ENCODE peak calls at places on chromosomes 2 and 18, in eight cellular contexts. One of them, this sample, is unnamed.

GRCh38 chr18:7684966-7685365 is 117.8 kb downstream of the PTPRM start:
- DNase-seq in transverse colon: no peak
- DNase-seq in vagina: no peak
- DNase-seq in spleen: no peak
- DNase-seq in sigmoid colon: no peak
- DNase-seq in GM23338: no peak
- DNase-seq in HL-60: no peak
- DNase-seq in HepG2: no peak
- DNase-seq in this sample: no peak

GRCh38 chr2:56749152-56749752 is 565.5 kb downstream of the CCDC85A start:
- DNase-seq in spleen: no peak
- DNase-seq in HepG2: peak
- DNase-seq in transverse colon: no peak
- DNase-seq in HL-60: no peak
- DNase-seq in sigmoid colon: no peak
- DNase-seq in GM23338: peak
- DNase-seq in vagina: no peak
- DNase-seq in this sample: no peak

GRCh38 chr18:31789409-31789808 is 28.7 kb upstream of the SLC25A52 start:
- DNase-seq in sigmoid colon: no peak
- DNase-seq in HL-60: no peak
- DNase-seq in transverse colon: no peak
- DNase-seq in HepG2: peak
- DNase-seq in vagina: no peak
- DNase-seq in spleen: no peak
- DNase-seq in GM23338: no peak
- DNase-seq in this sample: no peak

GRCh38 chr2:44136186-44136585 is 32.5 kb upstream of the PPM1B start:
- DNase-seq in transverse colon: no peak
- DNase-seq in vagina: no peak
- DNase-seq in HL-60: no peak
- DNase-seq in GM23338: peak
- DNase-seq in spleen: no peak
- DNase-seq in sigmoid colon: no peak
- DNase-seq in HepG2: no peak
- DNase-seq in this sample: no peak

GRCh38 chr2:237878321-237879057 is 19.1 kb downstream of the RAMP1 start:
- DNase-seq in HepG2: no peak
- DNase-seq in vagina: no peak
- DNase-seq in spleen: peak
- DNase-seq in transverse colon: no peak
- DNase-seq in sigmoid colon: peak
- DNase-seq in GM23338: no peak
- DNase-seq in HL-60: no peak
- DNase-seq in this sample: no peak

GRCh38 chr2:20446280-20446916 is 476 bp upstream of the RHOB start:
- DNase-seq in spleen: peak
- DNase-seq in HepG2: no peak
- DNase-seq in HL-60: no peak
- DNase-seq in vagina: no peak
- DNase-seq in GM23338: peak
- DNase-seq in transverse colon: no peak
- DNase-seq in sigmoid colon: peak
- DNase-seq in this sample: no peak

GRCh38 chr2:217090024-217090473 is 230.2 kb upstream of the TNP1 start:
- DNase-seq in transverse colon: no peak
- DNase-seq in vagina: no peak
- DNase-seq in spleen: no peak
- DNase-seq in GM23338: no peak
- DNase-seq in HepG2: no peak
- DNase-seq in sigmoid colon: no peak
- DNase-seq in HL-60: no peak
- DNase-seq in this sample: no peak

GRCh38 chr2:3169106-3169870 is 208.3 kb downstream of the EIPR1 start:
- DNase-seq in transverse colon: peak
- DNase-seq in sigmoid colon: peak
- DNase-seq in GM23338: peak
- DNase-seq in vagina: no peak
- DNase-seq in HL-60: no peak
- DNase-seq in spleen: peak
- DNase-seq in HepG2: no peak
- DNase-seq in this sample: no peak

GRCh38 chr2:113122364-113122763 is 5.0 kb upstream of the IL1RN start:
- DNase-seq in HL-60: no peak
- DNase-seq in vagina: no peak
- DNase-seq in transverse colon: no peak
- DNase-seq in sigmoid colon: no peak
- DNase-seq in GM23338: no peak
- DNase-seq in spleen: no peak
- DNase-seq in HepG2: no peak
- DNase-seq in this sample: no peak

GRCh38 chr2:128727914-128728313 is 409.2 kb upstream of the HS6ST1 start:
- DNase-seq in spleen: no peak
- DNase-seq in sigmoid colon: no peak
- DNase-seq in vagina: peak
- DNase-seq in HepG2: no peak
- DNase-seq in transverse colon: no peak
- DNase-seq in GM23338: no peak
- DNase-seq in HL-60: peak
- DNase-seq in this sample: no peak

GRCh38 chr2:20313659-20314058 is 37.0 kb downstream of the PUM2 start:
- DNase-seq in sigmoid colon: no peak
- DNase-seq in GM23338: no peak
- DNase-seq in spleen: no peak
- DNase-seq in HepG2: no peak
- DNase-seq in HL-60: no peak
- DNase-seq in transverse colon: no peak
- DNase-seq in vagina: no peak
- DNase-seq in this sample: no peak

GRCh38 chr18:46910856-46911255 is 6.5 kb downstream of the PIAS2 start:
- DNase-seq in HepG2: no peak
- DNase-seq in transverse colon: no peak
- DNase-seq in GM23338: no peak
- DNase-seq in sigmoid colon: no peak
- DNase-seq in spleen: no peak
- DNase-seq in HL-60: no peak
- DNase-seq in vagina: no peak
- DNase-seq in this sample: no peak

GRCh38 chr2:173708757-173709156 is 256.4 kb downstream of the SP3 start:
- DNase-seq in HepG2: no peak
- DNase-seq in sigmoid colon: peak
- DNase-seq in vagina: no peak
- DNase-seq in HL-60: no peak
- DNase-seq in spleen: no peak
- DNase-seq in GM23338: no peak
- DNase-seq in transverse colon: peak
- DNase-seq in this sample: no peak

GRCh38 chr18:23619388-23619873 is 33.1 kb upstream of the NPC1 start:
- DNase-seq in HepG2: no peak
- DNase-seq in transverse colon: peak
- DNase-seq in spleen: peak
- DNase-seq in HL-60: no peak
- DNase-seq in vagina: no peak
- DNase-seq in GM23338: peak
- DNase-seq in sigmoid colon: no peak
- DNase-seq in this sample: no peak

GRCh38 chr2:74003494-74004211 is 18.9 kb downstream of the TET3 start:
- DNase-seq in HL-60: no peak
- DNase-seq in vagina: no peak
- DNase-seq in transverse colon: no peak
- DNase-seq in HepG2: no peak
- DNase-seq in GM23338: peak
- DNase-seq in spleen: peak
- DNase-seq in sigmoid colon: no peak
- DNase-seq in this sample: no peak

GRCh38 chr2:208097313-208097712 is 27.0 kb downstream of the CRYGD start:
- DNase-seq in transverse colon: no peak
- DNase-seq in HL-60: no peak
- DNase-seq in vagina: no peak
- DNase-seq in HepG2: no peak
- DNase-seq in sigmoid colon: no peak
- DNase-seq in GM23338: no peak
- DNase-seq in spleen: no peak
- DNase-seq in this sample: no peak

GRCh38 chr2:54360055-54360792 is 95.9 kb upstream of the SPTBN1 start:
- DNase-seq in spleen: no peak
- DNase-seq in sigmoid colon: peak
- DNase-seq in HL-60: no peak
- DNase-seq in transverse colon: no peak
- DNase-seq in HepG2: no peak
- DNase-seq in vagina: no peak
- DNase-seq in GM23338: no peak
- DNase-seq in this sample: no peak

GRCh38 chr2:64562148-64562784 is 38.1 kb downstream of the AFTPH start:
- DNase-seq in vagina: no peak
- DNase-seq in transverse colon: no peak
- DNase-seq in HepG2: peak
- DNase-seq in sigmoid colon: no peak
- DNase-seq in GM23338: peak
- DNase-seq in spleen: no peak
- DNase-seq in HL-60: peak
- DNase-seq in this sample: no peak

GRCh38 chr2:164840930-164841718 is 499 bp downstream of the COBLL1 start:
- DNase-seq in transverse colon: peak
- DNase-seq in spleen: peak
- DNase-seq in HepG2: peak
- DNase-seq in GM23338: peak
- DNase-seq in sigmoid colon: peak
- DNase-seq in HL-60: no peak
- DNase-seq in vagina: no peak
- DNase-seq in this sample: peak

GRCh38 chr18:62586148-62586774 is 63.4 kb downstream of the ZCCHC2 start:
- DNase-seq in GM23338: peak
- DNase-seq in HL-60: peak
- DNase-seq in vagina: peak
- DNase-seq in spleen: peak
- DNase-seq in HepG2: peak
- DNase-seq in sigmoid colon: peak
- DNase-seq in transverse colon: peak
- DNase-seq in this sample: peak

GRCh38 chr2:30165617-30166016 is 18.8 kb downstream of the YPEL5 start:
- DNase-seq in HepG2: no peak
- DNase-seq in GM23338: no peak
- DNase-seq in sigmoid colon: no peak
- DNase-seq in spleen: no peak
- DNase-seq in transverse colon: no peak
- DNase-seq in HL-60: no peak
- DNase-seq in vagina: no peak
- DNase-seq in this sample: peak
- TF ChIP-seq POLR2AphosphoS5 in HepG2: no peak
- TF ChIP-seq POLR2AphosphoS5 in GM23338: no peak
- TF ChIP-seq POLR2AphosphoS5 in sigmoid colon: no peak
- TF ChIP-seq POLR2AphosphoS5 in spleen: no peak
- TF ChIP-seq POLR2AphosphoS5 in transverse colon: no peak
- TF ChIP-seq POLR2AphosphoS5 in HL-60: no peak
- TF ChIP-seq POLR2AphosphoS5 in vagina: no peak
- TF ChIP-seq POLR2AphosphoS5 in this sample: no peak

GRCh38 chr2:17470855-17471641 is 47.2 kb downstream of the RAD51AP2 start:
- DNase-seq in spleen: no peak
- DNase-seq in GM23338: peak
- DNase-seq in sigmoid colon: no peak
- DNase-seq in transverse colon: no peak
- DNase-seq in HL-60: peak
- DNase-seq in HepG2: peak
- DNase-seq in vagina: no peak
- DNase-seq in this sample: no peak
- TF ChIP-seq CTCF in spleen: no peak
- TF ChIP-seq CTCF in GM23338: peak
- TF ChIP-seq CTCF in sigmoid colon: no peak
- TF ChIP-seq CTCF in transverse colon: peak
- TF ChIP-seq CTCF in HL-60: no peak
- TF ChIP-seq CTCF in HepG2: peak
- TF ChIP-seq CTCF in vagina: no peak
- TF ChIP-seq CTCF in this sample: no peak

GRCh38 chr2:24461685-24462084 is 29.4 kb upstream of the NCOA1 start:
- DNase-seq in GM23338: no peak
- DNase-seq in sigmoid colon: no peak
- DNase-seq in vagina: no peak
- DNase-seq in HepG2: no peak
- DNase-seq in transverse colon: no peak
- DNase-seq in HL-60: peak
- DNase-seq in spleen: no peak
- DNase-seq in this sample: no peak

GRCh38 chr2:24456610-24457556 is 34.2 kb upstream of the NCOA1 start:
- DNase-seq in vagina: no peak
- DNase-seq in HL-60: no peak
- DNase-seq in GM23338: no peak
- DNase-seq in HepG2: no peak
- DNase-seq in spleen: no peak
- DNase-seq in transverse colon: peak
- DNase-seq in sigmoid colon: peak
- DNase-seq in this sample: no peak

GRCh38 chr2:24457730-24458129 is 33.3 kb upstream of the NCOA1 start:
- DNase-seq in transverse colon: no peak
- DNase-seq in GM23338: no peak
- DNase-seq in spleen: no peak
- DNase-seq in HL-60: no peak
- DNase-seq in HepG2: no peak
- DNase-seq in vagina: no peak
- DNase-seq in sigmoid colon: no peak
- DNase-seq in this sample: no peak

GRCh38 chr2:24463271-24463670 is 27.8 kb upstream of the NCOA1 start:
- DNase-seq in HL-60: no peak
- DNase-seq in transverse colon: no peak
- DNase-seq in spleen: no peak
- DNase-seq in sigmoid colon: no peak
- DNase-seq in HepG2: no peak
- DNase-seq in GM23338: no peak
- DNase-seq in vagina: no peak
- DNase-seq in this sample: no peak

GRCh38 chr2:24459224-24459799 is 31.7 kb upstream of the NCOA1 start:
- DNase-seq in vagina: no peak
- DNase-seq in GM23338: no peak
- DNase-seq in HepG2: no peak
- DNase-seq in HL-60: no peak
- DNase-seq in transverse colon: no peak
- DNase-seq in sigmoid colon: no peak
- DNase-seq in spleen: no peak
- DNase-seq in this sample: no peak
- TF ChIP-seq POLR2AphosphoS5 in vagina: no peak
- TF ChIP-seq POLR2AphosphoS5 in GM23338: no peak
- TF ChIP-seq POLR2AphosphoS5 in HepG2: no peak
- TF ChIP-seq POLR2AphosphoS5 in HL-60: no peak
- TF ChIP-seq POLR2AphosphoS5 in transverse colon: no peak
- TF ChIP-seq POLR2AphosphoS5 in sigmoid colon: no peak
- TF ChIP-seq POLR2AphosphoS5 in spleen: no peak
- TF ChIP-seq POLR2AphosphoS5 in this sample: no peak

DNA sequence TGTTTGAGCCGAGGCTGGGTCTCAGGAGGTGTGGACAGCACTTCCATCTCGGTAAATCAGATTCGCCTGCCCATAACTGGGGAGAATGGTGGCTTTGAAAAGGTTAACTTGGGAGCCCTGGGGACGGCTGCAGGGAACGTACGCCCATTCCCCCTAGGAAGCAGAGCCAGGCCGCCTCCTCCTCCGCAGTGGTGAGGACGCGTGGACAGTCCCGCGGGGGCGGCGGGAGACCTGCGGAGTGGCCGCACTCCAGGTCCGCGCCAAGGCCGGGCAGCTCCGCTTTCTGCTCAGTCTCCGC is 845 bp upstream of the MYCN start:
- DNase-seq in HepG2: no peak
- DNase-seq in spleen: peak
- DNase-seq in sigmoid colon: peak
- DNase-seq in HL-60: no peak
- DNase-seq in GM23338: no peak
- DNase-seq in transverse colon: peak
- DNase-seq in vagina: no peak
- DNase-seq in this sample: no peak
- TF ChIP-seq CTCF in HepG2: peak
- TF ChIP-seq CTCF in spleen: peak
- TF ChIP-seq CTCF in sigmoid colon: no peak
- TF ChIP-seq CTCF in HL-60: no peak
- TF ChIP-seq CTCF in GM23338: no peak
- TF ChIP-seq CTCF in transverse colon: no peak
- TF ChIP-seq CTCF in vagina: no peak
- TF ChIP-seq CTCF in this sample: peak

This sample was measured in breast epithelium.